ENCODE peak calls at places on chromosomes 16 and 17, in nine cellular contexts. X, J, M, T, V, E, R, H and C are unnamed samples.
A peak's percentile ranks its signal among the peaks of the same experiment; 100 is the strongest.

GRCh38 chr16:14041164-14041563 is 30.0 kb upstream of the MRTFB start:
- DNase-seq in X (no peak), T (no peak), M (no peak), R (no peak), E (no peak), J (no peak), V (no peak), H (no peak), C (no peak)

GRCh38 chr17:8175795-8176196 is 384 bp downstream of the TMEM107 start:
- DNase-seq in T (no peak), R (no peak), H (no peak), M (no peak), V (no peak), X (no peak), J (no peak), E (no peak), C (no peak)

GRCh38 chr17:49404371-49404770 is 10.3 kb downstream of the PHB1 start:
- DNase-seq in V (no peak), H (no peak), R (peak; percentile 54), X (no peak), M (no peak), J (no peak), T (no peak), E (no peak), C (no peak)

GRCh38 chr16:592518-593306 is 2.8 kb downstream of the RAB40C start:
- DNase-seq in H (no peak), V (peak; percentile 61), M (peak; percentile 78), J (no peak), R (peak; percentile 98), T (no peak), E (no peak), X (no peak), C (no peak)

GRCh38 chr16:57045694-57046381 is 46.5 kb upstream of the CPNE2 start:
- DNase-seq in V (peak; percentile 84), X (peak; percentile 23), M (peak; percentile 87), R (peak; percentile 61), T (peak; percentile 18), J (no peak), E (no peak), H (peak; percentile 86), C (no peak)

GRCh38 chr16:13672196-13672595 is 247.8 kb upstream of the ERCC4 start:
- DNase-seq in J (no peak), R (no peak), H (no peak), T (no peak), V (no peak), E (no peak), X (no peak), M (no peak), C (no peak)

GRCh38 chr16:85983606-85984005 is 84.6 kb downstream of the IRF8 start:
- DNase-seq in R (peak; percentile 43), E (no peak), V (no peak), J (no peak), H (no peak), M (no peak), X (no peak), T (no peak), C (no peak)

GRCh38 chr17:35537569-35538209 is at the start of gene SLFN12L:
- DNase-seq in X (no peak), M (no peak), R (no peak), H (no peak), V (no peak), J (no peak), E (no peak), T (no peak), C (no peak)

GRCh38 chr16:25177831-25178688 is 38.7 kb upstream of the AQP8 start:
- DNase-seq in V (no peak), R (no peak), X (no peak), M (no peak), H (no peak), T (no peak), E (no peak), J (no peak), C (no peak)

GRCh38 chr17:15233022-15233805 is 31.9 kb downstream of the PMP22 start:
- DNase-seq in M (no peak), V (no peak), H (no peak), J (peak; percentile 31), X (no peak), E (no peak), T (no peak), R (peak; percentile 35), C (peak; percentile 16)

GRCh38 chr16:11565665-11566064 is 21.1 kb downstream of the LITAF start:
- DNase-seq in X (no peak), V (no peak), E (no peak), R (no peak), M (no peak), T (no peak), J (no peak), H (no peak), C (no peak)

GRCh38 chr16:48385272-48385953 is at the start of gene SIAH1:
- DNase-seq in V (peak; percentile 82), T (peak; percentile 90), J (no peak), H (peak; percentile 82), M (peak; percentile 90), X (peak; percentile 49), E (peak; percentile 83), R (peak; percentile 68), C (peak; percentile 77)

GRCh38 chr16:17519041-17519440 is 48.3 kb upstream of the XYLT1 start:
- DNase-seq in T (no peak), M (no peak), R (no peak), V (no peak), X (no peak), J (no peak), E (no peak), H (no peak), C (no peak)

GRCh38 chr17:30093463-30094147 is 23.0 kb upstream of the NSRP1 start:
- DNase-seq in E (peak; percentile 59), V (no peak), J (no peak), M (peak; percentile 71), T (no peak), H (peak; percentile 37), R (peak; percentile 64), X (peak; percentile 15), C (no peak)

GRCh38 chr17:29590261-29590978 is 972 bp upstream of the GIT1 start:
- DNase-seq in X (no peak), R (no peak), M (no peak), J (no peak), H (no peak), V (no peak), T (no peak), E (no peak), C (no peak)

GRCh38 chr16:11198817-11199216 is 57.2 kb downstream of the SOCS1 start:
- DNase-seq in H (no peak), V (no peak), R (peak; percentile 22), T (no peak), E (no peak), J (no peak), M (no peak), X (no peak), C (no peak)

GRCh38 chr16:22353188-22353919 is 21.1 kb downstream of the CDR2 start:
- DNase-seq in R (peak; percentile 76), E (no peak), M (no peak), H (peak; percentile 15), X (no peak), V (no peak), T (no peak), J (peak; percentile 67), C (no peak)

GRCh38 chr17:65633988-65634387 is 72.5 kb upstream of the AXIN2 start:
- DNase-seq in E (peak; percentile 17), J (no peak), X (no peak), V (no peak), M (no peak), H (no peak), R (no peak), T (no peak), C (no peak)